ENCODE peak calls at places on chromosomes 6 and 20, in nine cellular contexts. L is GM12865; X is nephron progenitor cell; O is NT2/D1; Y is MG63; A is CD8-positive, alpha-beta memory T cell; I is ELR; W is AG04450; F is activated gamma-delta T cell treated with Interleukin-2 at 50 U/mL for 16 hours. V is an unnamed sample.

GRCh38 chr20:24314053-24314452 is 155.4 kb upstream of the SYNDIG1 start:
- DNase-seq in L (no peak), X (no peak), O (no peak), Y (no peak), A (no peak), I (no peak), W (no peak), F (no peak), V (no peak)

GRCh38 chr20:33883164-33883563 is 72.0 kb downstream of the CHMP4B start:
- DNase-seq in L (peak), X (no peak), O (no peak), Y (no peak), A (no peak), I (no peak), W (no peak), F (no peak), V (no peak)

GRCh38 chr6:41732601-41733348 is 2.6 kb downstream of the TFEB start:
- DNase-seq in L (peak), X (no peak), O (no peak), Y (no peak), A (peak), I (no peak), W (no peak), F (peak), V (peak)

GRCh38 chr20:58075980-58076749 is 152.3 kb downstream of the ANKRD60 start:
- DNase-seq in L (no peak), X (no peak), O (no peak), Y (no peak), A (no peak), I (no peak), W (no peak), F (no peak), V (no peak)

GRCh38 chr6:74277749-74278148 is 581.7 kb downstream of the CD109 start:
- DNase-seq in L (no peak), X (no peak), O (no peak), Y (no peak), A (no peak), I (no peak), W (no peak), F (no peak), V (no peak)

GRCh38 chr6:24357336-24358218 is at the start of gene DCDC2:
- DNase-seq in L (peak), X (peak), O (no peak), Y (peak), A (peak), I (peak), W (no peak), F (peak), V (peak)

GRCh38 chr6:67558985-67559384 is 1076.1 kb upstream of the ADGRB3 start:
- DNase-seq in L (no peak), X (no peak), O (no peak), Y (no peak), A (no peak), I (no peak), W (no peak), F (no peak), V (no peak)

GRCh38 chr6:15246217-15247211 is 645 bp downstream of the JARID2 start:
- DNase-seq in L (no peak), X (no peak), O (no peak), Y (no peak), A (peak), I (peak), W (no peak), F (peak), V (peak)

GRCh38 chr6:18312368-18312767 is 48.0 kb upstream of the DEK start:
- DNase-seq in L (no peak), X (no peak), O (no peak), Y (no peak), A (no peak), I (no peak), W (no peak), F (no peak), V (no peak)

GRCh38 chr6:7910654-7911344 is at the start of gene TXNDC5:
- DNase-seq in L (peak), X (peak), O (peak), Y (peak), A (peak), I (peak), W (no peak), F (peak), V (peak)

GRCh38 chr6:163442336-163442735 is 27.8 kb downstream of the QKI start:
- DNase-seq in L (no peak), X (no peak), O (no peak), Y (no peak), A (no peak), I (no peak), W (no peak), F (no peak), V (no peak)

GRCh38 chr20:5919634-5920544 is 30.4 kb downstream of the TRMT6 start:
- DNase-seq in L (no peak), X (no peak), O (no peak), Y (no peak), A (no peak), I (peak), W (no peak), F (no peak), V (no peak)

GRCh38 chr20:53914861-53915458 is 155.4 kb downstream of the BCAS1 start:
- DNase-seq in L (no peak), X (no peak), O (no peak), Y (no peak), A (no peak), I (peak), W (no peak), F (no peak), V (no peak)

GRCh38 chr6:53731906-53732636 is 62.7 kb upstream of the LRRC1 start:
- DNase-seq in L (no peak), X (no peak), O (no peak), Y (no peak), A (no peak), I (no peak), W (no peak), F (no peak), V (no peak)

GRCh38 chr6:127841811-127842210 is 59.0 kb downstream of the THEMIS start:
- DNase-seq in L (no peak), X (no peak), O (no peak), Y (no peak), A (no peak), I (peak), W (no peak), F (no peak), V (no peak)

GRCh38 chr20:31842471-31843157 is 2.8 kb downstream of the FOXS1 start:
- DNase-seq in L (no peak), X (peak), O (no peak), Y (peak), A (no peak), I (peak), W (no peak), F (no peak), V (no peak)

GRCh38 chr20:57306747-57307146 is 22.9 kb upstream of the SPO11 start:
- DNase-seq in L (no peak), X (no peak), O (no peak), Y (no peak), A (no peak), I (no peak), W (no peak), F (no peak), V (no peak)

GRCh38 chr6:35757461-35758123 is 18.8 kb upstream of the CLPSL2 start:
- DNase-seq in L (peak), X (peak), O (no peak), Y (peak), A (no peak), I (peak), W (no peak), F (no peak), V (no peak)

GRCh38 chr6:38715016-38715809 is at the start of gene DNAH8:
- DNase-seq in L (no peak), X (peak), O (no peak), Y (no peak), A (no peak), I (no peak), W (no peak), F (no peak), V (no peak)

GRCh38 chr6:14175031-14175430 is 57.5 kb downstream of the CD83 start:
- DNase-seq in L (no peak), X (no peak), O (no peak), Y (no peak), A (no peak), I (no peak), W (no peak), F (no peak), V (no peak)

GRCh38 chr6:25041676-25042598 is 106.2 kb upstream of the RIPOR2 start:
- DNase-seq in L (peak), X (no peak), O (no peak), Y (no peak), A (peak), I (no peak), W (no peak), F (peak), V (peak)

GRCh38 chr20:2984028-2984501 is 59.4 kb upstream of the GNRH2 start:
- DNase-seq in L (peak), X (no peak), O (no peak), Y (no peak), A (no peak), I (no peak), W (no peak), F (no peak), V (no peak)

GRCh38 chr20:17614176-17614811 is 44.4 kb downstream of the DSTN start:
- DNase-seq in L (no peak), X (no peak), O (no peak), Y (peak), A (no peak), I (no peak), W (no peak), F (no peak), V (no peak)

GRCh38 chr6:34858681-34859080 is 29.2 kb downstream of the TAF11 start:
- DNase-seq in L (no peak), X (no peak), O (no peak), Y (peak), A (no peak), I (peak), W (no peak), F (no peak), V (no peak)

GRCh38 chr6:72561629-72562028 is 60.2 kb upstream of the KCNQ5 start:
- DNase-seq in L (no peak), X (no peak), O (no peak), Y (no peak), A (no peak), I (no peak), W (no peak), F (no peak), V (no peak)

GRCh38 chr6:140670013-140670412 is 1295.6 kb upstream of the CITED2 start:
- DNase-seq in L (no peak), X (no peak), O (no peak), Y (no peak), A (no peak), I (peak), W (no peak), F (no peak), V (no peak)

GRCh38 chr20:57629976-57630525 is 9.8 kb upstream of the ZBP1 start:
- DNase-seq in L (no peak), X (no peak), O (no peak), Y (no peak), A (peak), I (no peak), W (no peak), F (no peak), V (no peak)

V was measured in T-cell.